ENCODE peak calls at places on chromosomes 7 and 10, in seven cellular contexts. S is right lobe of liver, O is astrocyte of the spinal cord, C is GM13976, A is colonic mucosa, X is glutamatergic neuron, R is HL-60. L is an unnamed sample.
A peak's percentile ranks its signal among the peaks of the same experiment; 100 is the strongest.

GRCh38 chr10:5743736-5744135 is 59.1 kb downstream of the TASOR2 start:
- DNase-seq in X (no peak), R (no peak), A (no peak), S (no peak), O (no peak), C (no peak), L (no peak)

GRCh38 chr10:112307631-112308502 is 24.7 kb downstream of the TECTB start:
- DNase-seq in X (peak; percentile 60), R (peak; percentile 17), S (peak; percentile 76), A (peak; percentile 37), O (peak; percentile 14), C (peak; percentile 70), L (peak; percentile 62)

GRCh38 chr10:49089152-49089788 is 26.1 kb downstream of the VSTM4 start:
- DNase-seq in X (no peak), S (no peak), R (no peak), O (no peak), A (no peak), C (no peak), L (no peak)

GRCh38 chr7:104900525-104900924 is 113.5 kb upstream of the KMT2E start:
- DNase-seq in O (no peak), R (no peak), S (no peak), C (no peak), A (no peak), X (no peak), L (no peak)

GRCh38 chr7:13179011-13179574 is 491.7 kb downstream of the ARL4A start:
- DNase-seq in S (no peak), A (no peak), C (no peak), O (peak; percentile 23), R (no peak), X (no peak), L (peak; percentile 13)

GRCh38 chr7:3732395-3732794 is 431.3 kb downstream of the SDK1 start:
- DNase-seq in A (no peak), R (no peak), S (no peak), O (no peak), C (no peak), X (no peak), L (no peak)

GRCh38 chr10:3538291-3538849 is 246.6 kb downstream of the KLF6 start:
- DNase-seq in R (no peak), A (no peak), X (no peak), S (no peak), C (no peak), O (no peak), L (no peak)

GRCh38 chr10:102419561-102420442 is 834 bp upstream of the FBXL15 start:
- DNase-seq in O (no peak), S (peak; percentile 67), A (peak; percentile 74), X (peak; percentile 88), R (peak; percentile 41), C (peak; percentile 85), L (no peak)

GRCh38 chr10:71212249-71213126 is at the start of gene UNC5B:
- DNase-seq in O (peak; percentile 91), A (peak; percentile 91), X (peak; percentile 97), S (peak; percentile 89), C (peak; percentile 61), R (peak; percentile 85), L (peak; percentile 82)
- TF ChIP-seq CTCF in O (peak; percentile 26), A (no peak), X (peak; percentile 26), S (peak; percentile 41), C (no peak), R (no peak), L (peak; percentile 40)

DNA sequence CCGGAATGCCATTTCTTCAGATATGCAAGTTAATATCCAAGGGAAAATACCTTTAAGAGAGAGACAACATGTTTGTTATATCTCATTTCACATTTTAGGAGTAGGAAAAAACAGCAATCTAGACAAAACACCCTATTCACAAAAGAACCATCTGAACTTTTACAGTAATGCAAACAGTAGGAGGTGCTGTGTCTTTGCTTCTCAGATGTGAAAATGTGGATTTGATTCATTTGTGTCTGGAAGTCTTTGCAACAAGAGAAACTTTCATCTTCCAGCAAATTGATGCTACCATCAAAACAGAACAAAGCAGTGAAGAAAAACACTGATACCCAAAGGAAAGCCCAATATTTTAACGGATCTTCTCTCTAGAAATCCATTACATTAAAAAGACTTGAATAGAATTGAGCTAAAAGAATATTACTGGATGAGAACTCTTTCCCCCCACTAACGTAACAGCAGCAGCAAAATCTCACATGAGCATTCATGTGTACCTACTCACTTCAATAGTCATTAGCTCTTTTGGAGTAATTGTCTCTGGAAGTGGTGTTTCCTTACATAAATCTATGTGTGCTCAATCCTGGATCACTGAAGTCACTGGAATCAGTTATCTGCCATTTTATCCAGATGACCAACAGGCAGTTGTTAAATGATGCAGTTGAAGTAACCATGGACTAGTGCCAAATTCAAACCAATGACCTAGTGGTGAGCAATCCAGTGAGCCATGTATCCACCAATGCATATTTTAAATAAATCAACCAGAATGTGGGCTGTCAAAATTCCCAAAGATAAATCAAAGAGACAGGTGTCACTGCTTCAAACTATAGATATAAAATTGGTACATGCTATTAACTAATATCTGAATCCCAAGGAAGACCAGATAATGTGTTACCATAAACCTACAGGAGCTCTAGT is 1.8 kb downstream of the SEMA3C start:
- DNase-seq in X (no peak), O (peak; percentile 86), R (no peak), A (no peak), S (no peak), C (no peak), L (peak; percentile 83)
- TF ChIP-seq CTCF in X (no peak), O (peak; percentile 56), R (no peak), A (no peak), S (peak; percentile 37), C (no peak), L (peak; percentile 67)

GRCh38 chr7:129611246-129612111 is at the start of gene NRF1:
- DNase-seq in O (peak; percentile 92), A (peak; percentile 86), X (peak; percentile 95), C (peak; percentile 91), S (peak; percentile 92), R (peak; percentile 88), L (peak; percentile 88)
- TF ChIP-seq CTCF in O (peak; percentile 10), A (no peak), X (peak; percentile 5), C (no peak), S (peak; percentile 21), R (no peak), L (peak; percentile 26)

DNA sequence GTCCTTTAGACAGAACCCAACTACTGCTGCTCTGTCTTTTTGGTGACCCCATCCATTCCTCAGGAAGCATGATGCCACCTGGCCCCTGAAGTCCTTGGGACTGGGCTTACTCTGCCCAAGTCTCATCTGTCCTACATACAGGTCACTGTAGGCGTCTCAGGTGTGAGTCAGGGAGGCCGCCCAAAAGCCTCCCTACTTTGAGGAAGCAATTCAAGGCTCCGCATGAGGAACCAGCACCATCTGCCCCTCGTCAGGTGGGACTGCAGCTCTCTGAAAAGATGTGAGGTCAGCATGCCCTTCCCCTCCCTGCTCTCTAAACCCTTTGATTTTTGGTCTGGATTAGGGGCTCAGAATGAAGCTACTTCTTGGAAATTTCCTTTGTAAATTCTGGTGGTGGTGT is 354.8 kb downstream of the CXCL12 start:
- DNase-seq in O (no peak), X (no peak), A (peak; percentile 3), S (no peak), R (peak; percentile 29), C (peak; percentile 56), L (peak; percentile 5)
- TF ChIP-seq CTCF in O (peak; percentile 2), X (no peak), A (no peak), S (no peak), R (no peak), C (peak; percentile 57), L (peak; percentile 1)

DNA sequence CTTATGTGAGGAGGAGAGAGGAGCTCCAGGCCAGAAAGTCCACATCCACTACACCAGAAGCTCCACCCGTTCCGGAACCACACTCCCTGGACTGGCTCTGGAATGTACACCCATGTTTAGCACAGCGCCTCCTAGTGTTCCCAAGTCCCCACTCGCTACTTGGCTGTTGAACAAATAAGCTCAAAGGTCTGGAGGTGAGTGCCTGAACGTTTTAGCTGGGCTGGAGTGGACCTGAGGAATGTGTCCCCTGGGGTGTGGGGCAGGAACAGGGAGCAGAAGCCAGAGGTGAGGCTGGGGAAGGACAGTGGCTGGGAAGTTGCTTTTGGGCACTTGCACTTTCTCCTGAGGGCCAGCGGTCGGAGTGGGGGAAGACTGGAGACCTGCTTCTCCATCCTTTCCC is 164.1 kb upstream of the CDCA7L start:
- DNase-seq in R (peak; percentile 11), C (no peak), S (peak; percentile 52), X (peak; percentile 54), A (peak; percentile 44), O (no peak), L (peak; percentile 53)
- TF ChIP-seq CTCF in R (peak; percentile 20), C (peak; percentile 23), S (peak; percentile 12), X (no peak), A (no peak), O (peak; percentile 51), L (peak; percentile 48)

GRCh38 chr7:107373354-107373753 is 96.5 kb upstream of the GPR22 start:
- DNase-seq in S (no peak), O (no peak), C (no peak), R (no peak), X (no peak), A (no peak), L (no peak)

GRCh38 chr7:107372298-107372697 is 97.6 kb upstream of the GPR22 start:
- DNase-seq in S (no peak), O (peak; percentile 55), A (no peak), X (no peak), C (no peak), R (no peak), L (peak; percentile 49)

GRCh38 chr7:107370816-107371215 is 99.0 kb upstream of the GPR22 start:
- DNase-seq in X (no peak), A (no peak), C (no peak), S (no peak), O (no peak), R (no peak), L (no peak)
- TF ChIP-seq CTCF in X (no peak), A (no peak), C (no peak), S (no peak), O (no peak), R (no peak), L (no peak)